ENCODE peak calls at places on chromosomes 11 and 22, in seven cellular contexts. One of them, this sample, is unnamed.

GRCh38 chr22:47918276-47918928 is 1156.0 kb downstream of the TBC1D22A start:
- DNase-seq in tibial nerve: no peak
- DNase-seq in ovary: no peak
- DNase-seq in colonic mucosa: no peak
- DNase-seq in cardiac muscle cell: no peak
- DNase-seq in HepG2: no peak
- DNase-seq in MM.1S: peak
- DNase-seq in this sample: peak

GRCh38 chr22:50114221-50114981 is 24.6 kb downstream of the MOV10L1 start:
- DNase-seq in tibial nerve: no peak
- DNase-seq in ovary: peak
- DNase-seq in colonic mucosa: no peak
- DNase-seq in cardiac muscle cell: peak
- DNase-seq in HepG2: no peak
- DNase-seq in MM.1S: no peak
- DNase-seq in this sample: no peak

GRCh38 chr11:123357990-123358827 is 71.9 kb upstream of the GRAMD1B start:
- DNase-seq in tibial nerve: no peak
- DNase-seq in ovary: peak
- DNase-seq in colonic mucosa: no peak
- DNase-seq in cardiac muscle cell: peak
- DNase-seq in HepG2: no peak
- DNase-seq in MM.1S: peak
- DNase-seq in this sample: peak

GRCh38 chr11:121206810-121207209 is 85.8 kb upstream of the SC5D start:
- DNase-seq in tibial nerve: no peak
- DNase-seq in ovary: no peak
- DNase-seq in colonic mucosa: no peak
- DNase-seq in cardiac muscle cell: no peak
- DNase-seq in HepG2: no peak
- DNase-seq in MM.1S: no peak
- DNase-seq in this sample: no peak

GRCh38 chr11:69293087-69293486 is 868 bp upstream of the MYEOV start:
- DNase-seq in tibial nerve: no peak
- DNase-seq in ovary: no peak
- DNase-seq in colonic mucosa: no peak
- DNase-seq in cardiac muscle cell: no peak
- DNase-seq in HepG2: no peak
- DNase-seq in MM.1S: no peak
- DNase-seq in this sample: no peak

GRCh38 chr11:2213384-2213842 is 41.8 kb upstream of the TH start:
- DNase-seq in tibial nerve: no peak
- DNase-seq in ovary: peak
- DNase-seq in colonic mucosa: peak
- DNase-seq in cardiac muscle cell: no peak
- DNase-seq in HepG2: peak
- DNase-seq in MM.1S: no peak
- DNase-seq in this sample: peak

GRCh38 chr11:85590848-85591483 is 36.2 kb downstream of the DLG2 start:
- DNase-seq in tibial nerve: no peak
- DNase-seq in ovary: no peak
- DNase-seq in colonic mucosa: no peak
- DNase-seq in cardiac muscle cell: peak
- DNase-seq in HepG2: peak
- DNase-seq in MM.1S: peak
- DNase-seq in this sample: peak

GRCh38 chr11:1295086-1295485 is 14.3 kb downstream of the TOLLIP start:
- DNase-seq in tibial nerve: no peak
- DNase-seq in ovary: no peak
- DNase-seq in colonic mucosa: no peak
- DNase-seq in cardiac muscle cell: no peak
- DNase-seq in HepG2: no peak
- DNase-seq in MM.1S: no peak
- DNase-seq in this sample: no peak

GRCh38 chr22:48450188-48450825 is 1377.4 kb downstream of the BRD1 start:
- DNase-seq in tibial nerve: no peak
- DNase-seq in ovary: no peak
- DNase-seq in colonic mucosa: no peak
- DNase-seq in cardiac muscle cell: no peak
- DNase-seq in HepG2: no peak
- DNase-seq in MM.1S: no peak
- DNase-seq in this sample: no peak

GRCh38 chr11:64743591-64744543 is at the start of gene RASGRP2:
- DNase-seq in tibial nerve: peak
- DNase-seq in ovary: peak
- DNase-seq in colonic mucosa: peak
- DNase-seq in cardiac muscle cell: peak
- DNase-seq in HepG2: peak
- DNase-seq in MM.1S: no peak
- DNase-seq in this sample: peak

GRCh38 chr11:120814531-120815259 is 209.2 kb upstream of the TBCEL start:
- DNase-seq in tibial nerve: no peak
- DNase-seq in ovary: no peak
- DNase-seq in colonic mucosa: no peak
- DNase-seq in cardiac muscle cell: no peak
- DNase-seq in HepG2: no peak
- DNase-seq in MM.1S: no peak
- DNase-seq in this sample: no peak

DNA sequence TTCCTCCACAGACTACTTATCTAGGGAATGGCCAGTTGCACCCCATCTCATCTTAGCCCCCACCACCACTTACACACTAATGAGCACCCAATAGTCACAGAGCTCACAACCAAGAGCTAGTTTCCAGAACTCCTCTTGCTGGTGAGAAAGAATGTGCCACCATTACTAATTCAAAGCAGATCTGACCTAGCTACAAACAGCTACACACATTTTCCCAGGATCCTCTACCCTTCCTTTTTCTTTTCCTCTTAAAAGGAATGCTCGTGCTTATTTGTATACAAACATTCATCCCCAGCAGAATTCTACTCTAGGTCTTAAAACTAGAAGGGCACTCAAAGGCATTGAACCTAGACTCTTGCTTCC is 136.8 kb downstream of the CD44 start:
- DNase-seq in tibial nerve: no peak
- DNase-seq in ovary: no peak
- DNase-seq in colonic mucosa: no peak
- DNase-seq in cardiac muscle cell: no peak
- DNase-seq in HepG2: no peak
- DNase-seq in MM.1S: no peak
- DNase-seq in this sample: no peak
- H3K27ac ChIP-seq in tibial nerve: no peak
- H3K27ac ChIP-seq in ovary: no peak
- H3K27ac ChIP-seq in colonic mucosa: no peak
- H3K27ac ChIP-seq in cardiac muscle cell: no peak
- H3K27ac ChIP-seq in HepG2: no peak
- H3K27ac ChIP-seq in MM.1S: no peak
- H3K27ac ChIP-seq in this sample: no peak

GRCh38 chr11:59557940-59558643 is 46.8 kb downstream of the OR4D9 start:
- DNase-seq in tibial nerve: no peak
- DNase-seq in ovary: no peak
- DNase-seq in colonic mucosa: no peak
- DNase-seq in cardiac muscle cell: no peak
- DNase-seq in HepG2: no peak
- DNase-seq in MM.1S: no peak
- DNase-seq in this sample: no peak

GRCh38 chr11:59560702-59561469 is 49.5 kb downstream of the OR4D9 start:
- DNase-seq in tibial nerve: peak
- DNase-seq in ovary: peak
- DNase-seq in colonic mucosa: peak
- DNase-seq in cardiac muscle cell: peak
- DNase-seq in HepG2: peak
- DNase-seq in MM.1S: peak
- DNase-seq in this sample: peak

GRCh38 chr11:59560290-59560701 is 49.0 kb downstream of the OR4D9 start:
- DNase-seq in tibial nerve: peak
- DNase-seq in ovary: no peak
- DNase-seq in colonic mucosa: peak
- DNase-seq in cardiac muscle cell: peak
- DNase-seq in HepG2: peak
- DNase-seq in MM.1S: peak
- DNase-seq in this sample: peak

GRCh38 chr11:59562292-59562691 is 51.0 kb downstream of the OR4D9 start:
- DNase-seq in tibial nerve: no peak
- DNase-seq in ovary: no peak
- DNase-seq in colonic mucosa: no peak
- DNase-seq in cardiac muscle cell: no peak
- DNase-seq in HepG2: no peak
- DNase-seq in MM.1S: no peak
- DNase-seq in this sample: no peak

GRCh38 chr11:59559886-59560285 is 48.5 kb downstream of the OR4D9 start:
- DNase-seq in tibial nerve: no peak
- DNase-seq in ovary: no peak
- DNase-seq in colonic mucosa: no peak
- DNase-seq in cardiac muscle cell: peak
- DNase-seq in HepG2: no peak
- DNase-seq in MM.1S: no peak
- DNase-seq in this sample: no peak
- H3K27ac ChIP-seq in tibial nerve: peak
- H3K27ac ChIP-seq in ovary: no peak
- H3K27ac ChIP-seq in colonic mucosa: no peak
- H3K27ac ChIP-seq in cardiac muscle cell: no peak
- H3K27ac ChIP-seq in HepG2: no peak
- H3K27ac ChIP-seq in MM.1S: no peak
- H3K27ac ChIP-seq in this sample: no peak

GRCh38 chr11:58334708-58335107 is 24.2 kb downstream of the OR5B17 start:
- DNase-seq in tibial nerve: no peak
- DNase-seq in ovary: no peak
- DNase-seq in colonic mucosa: no peak
- DNase-seq in cardiac muscle cell: no peak
- DNase-seq in HepG2: no peak
- DNase-seq in MM.1S: no peak
- DNase-seq in this sample: no peak

GRCh38 chr11:58330861-58331260 is 28.0 kb downstream of the OR5B17 start:
- DNase-seq in tibial nerve: no peak
- DNase-seq in ovary: no peak
- DNase-seq in colonic mucosa: no peak
- DNase-seq in cardiac muscle cell: no peak
- DNase-seq in HepG2: no peak
- DNase-seq in MM.1S: no peak
- DNase-seq in this sample: no peak
- H3K27ac ChIP-seq in tibial nerve: no peak
- H3K27ac ChIP-seq in ovary: no peak
- H3K27ac ChIP-seq in colonic mucosa: no peak
- H3K27ac ChIP-seq in cardiac muscle cell: no peak
- H3K27ac ChIP-seq in HepG2: no peak
- H3K27ac ChIP-seq in MM.1S: no peak
- H3K27ac ChIP-seq in this sample: no peak

DNA sequence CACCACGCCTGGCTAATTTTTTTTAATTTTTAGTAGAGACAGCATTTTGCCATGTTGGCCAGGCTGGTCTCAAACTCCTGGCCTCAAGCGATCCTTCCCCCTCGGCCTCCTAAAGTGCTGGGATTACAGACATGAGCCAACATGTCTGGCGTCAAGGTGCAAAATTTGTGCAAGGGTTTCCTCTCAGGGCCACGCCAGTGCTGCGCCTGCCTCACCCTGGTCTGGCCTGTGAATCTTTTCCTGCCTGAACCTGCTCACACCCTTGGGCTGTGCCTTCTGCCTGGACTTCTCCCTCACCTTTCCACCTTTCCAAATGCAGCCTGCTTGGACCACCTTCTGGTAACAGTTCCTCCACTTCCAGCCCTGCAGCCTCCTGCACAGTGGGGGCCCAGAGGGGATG is 43.4 kb downstream of the MCM5 start:
- DNase-seq in tibial nerve: no peak
- DNase-seq in ovary: no peak
- DNase-seq in colonic mucosa: no peak
- DNase-seq in cardiac muscle cell: no peak
- DNase-seq in HepG2: no peak
- DNase-seq in MM.1S: no peak
- DNase-seq in this sample: no peak
- H3K27ac ChIP-seq in tibial nerve: no peak
- H3K27ac ChIP-seq in ovary: no peak
- H3K27ac ChIP-seq in colonic mucosa: no peak
- H3K27ac ChIP-seq in cardiac muscle cell: no peak
- H3K27ac ChIP-seq in HepG2: no peak
- H3K27ac ChIP-seq in MM.1S: no peak
- H3K27ac ChIP-seq in this sample: no peak

DNA sequence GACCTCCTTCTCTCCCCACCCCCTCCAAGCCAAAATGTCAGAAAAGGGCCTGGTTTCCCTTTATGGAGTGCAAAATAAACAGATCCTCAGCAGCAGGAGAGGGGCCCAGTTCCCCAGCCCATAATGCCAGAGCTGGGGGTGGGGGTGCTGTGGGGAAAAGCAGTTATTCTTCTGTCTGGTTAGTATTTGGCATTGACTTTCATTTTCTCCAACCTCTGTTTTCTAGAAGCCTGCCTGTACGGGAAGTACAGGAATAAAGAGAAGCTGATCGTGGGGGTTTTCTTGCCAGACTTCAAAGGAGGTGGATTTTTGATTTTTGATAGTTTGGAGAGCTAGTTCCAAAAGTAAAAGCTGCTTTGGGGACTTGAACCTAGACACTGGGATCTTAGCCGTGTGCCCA is 22.4 kb downstream of the FLI1 start:
- DNase-seq in tibial nerve: no peak
- DNase-seq in ovary: no peak
- DNase-seq in colonic mucosa: no peak
- DNase-seq in cardiac muscle cell: no peak
- DNase-seq in HepG2: no peak
- DNase-seq in MM.1S: peak
- DNase-seq in this sample: no peak
- H3K27ac ChIP-seq in tibial nerve: peak
- H3K27ac ChIP-seq in ovary: no peak
- H3K27ac ChIP-seq in colonic mucosa: peak
- H3K27ac ChIP-seq in cardiac muscle cell: no peak
- H3K27ac ChIP-seq in HepG2: no peak
- H3K27ac ChIP-seq in MM.1S: peak
- H3K27ac ChIP-seq in this sample: peak

DNA sequence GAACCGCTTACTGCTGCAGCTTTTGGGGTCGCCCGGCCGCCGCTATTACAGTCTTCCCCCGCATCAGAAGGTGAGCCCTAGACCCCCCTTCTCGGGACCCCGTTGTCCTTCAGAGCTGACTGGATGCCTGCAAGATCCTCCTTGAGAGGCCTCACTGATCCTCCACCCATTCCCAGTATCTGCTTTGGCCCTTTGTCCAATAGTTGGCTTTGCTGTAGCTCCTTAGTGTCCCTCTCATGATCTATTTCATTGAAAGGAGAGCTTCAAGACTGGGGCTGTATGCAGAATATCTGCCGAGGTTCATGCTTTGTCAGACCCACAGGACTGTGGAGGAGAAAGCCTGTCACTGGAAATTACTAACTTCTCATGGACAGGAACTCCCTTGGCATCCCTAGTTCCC is 474 bp downstream of the DLAT start:
- DNase-seq in tibial nerve: no peak
- DNase-seq in ovary: no peak
- DNase-seq in colonic mucosa: no peak
- DNase-seq in cardiac muscle cell: peak
- DNase-seq in HepG2: peak
- DNase-seq in MM.1S: peak
- DNase-seq in this sample: peak
- H3K27ac ChIP-seq in tibial nerve: peak
- H3K27ac ChIP-seq in ovary: peak
- H3K27ac ChIP-seq in colonic mucosa: peak
- H3K27ac ChIP-seq in cardiac muscle cell: peak
- H3K27ac ChIP-seq in HepG2: peak
- H3K27ac ChIP-seq in MM.1S: peak
- H3K27ac ChIP-seq in this sample: peak

This sample was measured in small intestine.